ENCODE peak calls at places on chromosomes 13 and 19, in eight cellular contexts. Y, V, N, P, H, I, Q and S are unnamed samples.

GRCh38 chr19:18098891-18099622 is 1.5 kb downstream of the MAST3 start:
- DNase-seq in Y (no peak), V (no peak), N (no peak), P (no peak), H (no peak), I (no peak), Q (no peak), S (no peak)

GRCh38 chr19:47228168-47228936 is 2.6 kb downstream of the BBC3 start:
- DNase-seq in Y (peak; percentile 61), V (peak; percentile 31), N (peak; percentile 38), P (peak; percentile 84), H (peak; percentile 41), I (no peak), Q (no peak), S (peak; percentile 30)

GRCh38 chr13:90238433-90238832 is 1109.1 kb upstream of the MIR17HG start:
- DNase-seq in Y (peak; percentile 53), V (peak; percentile 34), N (no peak), P (no peak), H (no peak), I (no peak), Q (peak; percentile 5), S (peak; percentile 1)

GRCh38 chr13:82214341-82214740 is 1667.9 kb downstream of the SLITRK1 start:
- DNase-seq in Y (no peak), V (no peak), N (no peak), P (no peak), H (no peak), I (no peak), Q (no peak), S (no peak)

GRCh38 chr19:1455336-1456120 is 5.6 kb downstream of the APC2 start:
- DNase-seq in Y (peak; percentile 60), V (peak; percentile 64), N (no peak), P (no peak), H (no peak), I (no peak), Q (peak; percentile 89), S (peak; percentile 91)

GRCh38 chr13:30496147-30496546 is 30.4 kb upstream of the HMGB1 start:
- DNase-seq in Y (no peak), V (no peak), N (no peak), P (no peak), H (no peak), I (no peak), Q (no peak), S (no peak)

GRCh38 chr13:94917814-94918213 is 205.5 kb upstream of the SOX21 start:
- DNase-seq in Y (no peak), V (peak; percentile 21), N (no peak), P (no peak), H (no peak), I (no peak), Q (no peak), S (no peak)

GRCh38 chr19:14107581-14108461 is 9.7 kb downstream of the PRKACA start:
- DNase-seq in Y (no peak), V (peak; percentile 38), N (no peak), P (no peak), H (no peak), I (no peak), Q (no peak), S (no peak)

GRCh38 chr13:59279024-59279423 is 884.7 kb downstream of the DIAPH3 start:
- DNase-seq in Y (no peak), V (no peak), N (no peak), P (no peak), H (no peak), I (no peak), Q (no peak), S (no peak)

GRCh38 chr19:18386543-18387251 is 739 bp downstream of the GDF15 start:
- DNase-seq in Y (no peak), V (no peak), N (no peak), P (no peak), H (peak; percentile 54), I (no peak), Q (no peak), S (no peak)

GRCh38 chr13:79736356-79736755 is 255.4 kb downstream of the NDFIP2 start:
- DNase-seq in Y (no peak), V (no peak), N (no peak), P (no peak), H (no peak), I (no peak), Q (no peak), S (no peak)

GRCh38 chr13:33087091-33087490 is 70.9 kb downstream of the KL start:
- DNase-seq in Y (peak; percentile 26), V (peak; percentile 9), N (no peak), P (no peak), H (no peak), I (no peak), Q (no peak), S (no peak)

GRCh38 chr13:112175162-112176075 is 108.5 kb downstream of the SOX1 start:
- DNase-seq in Y (no peak), V (no peak), N (no peak), P (no peak), H (no peak), I (no peak), Q (no peak), S (no peak)

GRCh38 chr13:52738719-52739467 is 727 bp downstream of the CNMD start:
- DNase-seq in Y (no peak), V (no peak), N (peak; percentile 20), P (no peak), H (no peak), I (no peak), Q (no peak), S (no peak)

GRCh38 chr19:5762608-5763217 is 21.8 kb downstream of the PRR22 start:
- DNase-seq in Y (no peak), V (no peak), N (no peak), P (no peak), H (no peak), I (no peak), Q (no peak), S (no peak)

GRCh38 chr13:109790951-109791605 is 4.7 kb upstream of the IRS2 start:
- DNase-seq in Y (peak; percentile 21), V (peak; percentile 55), N (peak; percentile 20), P (no peak), H (peak; percentile 41), I (no peak), Q (peak; percentile 52), S (no peak)